ENCODE peak calls at places on chromosomes 7 and 10, in ten cellular contexts. X is HCT116, I is heart left ventricle, M is ovary, Z is prostate gland, Y is upper lobe of right lung, N is heart right ventricle, K is tibial artery, P is psoas muscle, J is IMR-90. O is an unnamed sample. For H3K4me1 and H3K9me3, the result is how much of the 10 kb centered on the place peaks cover.

GRCh38 chr10:92847185-92847864 is 995 bp upstream of the EXOC6 start:
- DNase-seq in X (no peak), I (no peak), M (no peak), Z (no peak), Y (no peak), N (no peak), K (no peak), P (no peak), J (peak), O (no peak)

GRCh38 chr10:92826061-92826460 is 22.3 kb upstream of the EXOC6 start:
- DNase-seq in X (no peak), I (no peak), M (no peak), Z (no peak), Y (no peak), N (no peak), K (no peak), P (no peak), J (no peak), O (no peak)

GRCh38 chr7:154568346-154568745 is 434.6 kb downstream of the PAXIP1 start:
- DNase-seq in X (no peak), I (no peak), M (no peak), Z (no peak), Y (no peak), N (no peak), K (no peak), P (no peak), J (no peak), O (no peak)

GRCh38 chr7:22694597-22695207 is 32.3 kb upstream of the IL6 start:
- DNase-seq in X (no peak), I (no peak), M (no peak), Z (no peak), Y (no peak), N (no peak), K (no peak), P (no peak), J (no peak), O (no peak)

GRCh38 chr7:26918241-26918640 is 53.9 kb upstream of the SKAP2 start:
- DNase-seq in X (no peak), I (no peak), M (no peak), Z (no peak), Y (no peak), N (no peak), K (no peak), P (no peak), J (no peak), O (no peak)

GRCh38 chr10:94194256-94194655 is 168.5 kb downstream of the NOC3L start:
- DNase-seq in X (no peak), I (no peak), M (no peak), Z (no peak), Y (no peak), N (no peak), K (no peak), P (no peak), J (peak), O (no peak)

GRCh38 chr7:137816696-137817320 is 30.0 kb downstream of the DGKI start:
- DNase-seq in X (no peak), I (no peak), M (no peak), Z (no peak), Y (no peak), N (no peak), K (no peak), P (no peak), J (no peak), O (no peak)

GRCh38 chr7:24828871-24829661 is 71.8 kb upstream of the GSDME start:
- DNase-seq in X (no peak), I (no peak), M (no peak), Z (no peak), Y (no peak), N (no peak), K (no peak), P (no peak), J (no peak), O (no peak)

GRCh38 chr7:156999611-157000046 is 10.8 kb downstream of the MNX1 start:
- DNase-seq in X (no peak), I (no peak), M (no peak), Z (no peak), Y (peak), N (no peak), K (peak), P (no peak), J (no peak), O (no peak)

GRCh38 chr7:49892473-49892872 is 119.0 kb downstream of the VWC2 start:
- DNase-seq in X (no peak), I (no peak), M (no peak), Z (no peak), Y (no peak), N (no peak), K (no peak), P (no peak), J (no peak), O (no peak)

GRCh38 chr7:111137296-111138195 is 46.6 kb downstream of the LRRN3 start:
- DNase-seq in X (no peak), I (no peak), M (no peak), Z (no peak), Y (peak), N (no peak), K (peak), P (no peak), J (peak), O (no peak)

GRCh38 chr10:71582506-71582905 is 137.1 kb downstream of the C10orf105 start:
- DNase-seq in X (no peak), I (no peak), M (no peak), Z (no peak), Y (no peak), N (no peak), K (no peak), P (no peak), J (no peak), O (no peak)

GRCh38 chr10:132591166-132591971 is 53.8 kb downstream of the INPP5A start:
- DNase-seq in X (no peak), I (peak), M (no peak), Z (peak), Y (no peak), N (peak), K (peak), P (peak), J (peak), O (peak)

GRCh38 chr10:132446661-132447445 is 49.9 kb downstream of the PWWP2B start:
- DNase-seq in X (peak), I (no peak), M (no peak), Z (peak), Y (peak), N (no peak), K (no peak), P (no peak), J (peak), O (no peak)

GRCh38 chr7:79893991-79894390 is 240.6 kb upstream of the GNAI1 start:
- DNase-seq in X (no peak), I (no peak), M (no peak), Z (no peak), Y (no peak), N (no peak), K (no peak), P (no peak), J (peak), O (no peak)

GRCh38 chr7:55072251-55072650 is 53.4 kb downstream of the EGFR start:
- DNase-seq in X (no peak), I (no peak), M (no peak), Z (no peak), Y (no peak), N (no peak), K (no peak), P (no peak), J (no peak), O (no peak)

GRCh38 chr10:73716251-73716650 is 18.3 kb upstream of the AGAP5 start:
- DNase-seq in X (no peak), I (no peak), M (no peak), Z (no peak), Y (no peak), N (no peak), K (no peak), P (no peak), J (no peak), O (no peak)

GRCh38 chr7:20839196-20839735 is 52.6 kb upstream of the SP8 start:
- DNase-seq in X (no peak), I (no peak), M (no peak), Z (no peak), Y (no peak), N (no peak), K (no peak), P (no peak), J (no peak), O (no peak)

GRCh38 chr7:116969371-116969902 is 16.1 kb downstream of the ST7 start:
- DNase-seq in X (no peak), I (no peak), M (no peak), Z (no peak), Y (no peak), N (no peak), K (no peak), P (no peak), J (no peak), O (no peak)

GRCh38 chr7:46939089-46939488 is 642.8 kb downstream of the TNS3 start:
- DNase-seq in X (no peak), I (no peak), M (no peak), Z (no peak), Y (no peak), N (no peak), K (no peak), P (no peak), J (no peak), O (no peak)

GRCh38 chr10:32182476-32182875 is 126.3 kb upstream of the KIF5B start:
- DNase-seq in X (no peak), I (no peak), M (no peak), Z (no peak), Y (no peak), N (no peak), K (no peak), P (no peak), J (no peak), O (no peak)

GRCh38 chr7:51647931-51648351 is 331.3 kb upstream of the COBL start:
- DNase-seq in X (no peak), I (no peak), M (peak), Z (peak), Y (no peak), N (no peak), K (no peak), P (no peak), J (no peak), O (no peak)

GRCh38 chr7:42691030-42691639 is 220.7 kb downstream of the C7orf25 start:
- DNase-seq in X (peak), I (no peak), M (no peak), Z (peak), Y (no peak), N (no peak), K (no peak), P (no peak), J (peak), O (no peak)

GRCh38 chr7:6392712-6393666 is 54.8 kb downstream of the DAGLB start:
- DNase-seq in X (peak), I (peak), M (peak), Z (peak), Y (peak), N (peak), K (no peak), P (peak), J (peak), O (peak)

GRCh38 chr7:66837007-66837406 is 84.0 kb upstream of the TMEM248 start:
- DNase-seq in X (peak), I (no peak), M (no peak), Z (no peak), Y (peak), N (no peak), K (no peak), P (no peak), J (peak), O (no peak)

GRCh38 chr10:107215681-107216080 is 51.2 kb upstream of the SORCS1 start:
- DNase-seq in X (no peak), I (no peak), M (no peak), Z (no peak), Y (no peak), N (no peak), K (no peak), P (no peak), J (no peak), O (no peak)

GRCh38 chr10:127971101-127971946 is 64.4 kb downstream of the PTPRE start:
- DNase-seq in X (no peak), I (no peak), M (no peak), Z (no peak), Y (no peak), N (no peak), K (no peak), P (no peak), J (no peak), O (no peak)

GRCh38 chr10:8138471-8138870 is 84.0 kb downstream of the GATA3 start:
- DNase-seq in X (no peak), I (no peak), M (no peak), Z (no peak), Y (no peak), N (no peak), K (no peak), P (no peak), J (peak), O (no peak)

GRCh38 chr10:11907914-11908313 is 84.8 kb downstream of the PROSER2 start:
- DNase-seq in X (no peak), I (no peak), M (no peak), Z (no peak), Y (no peak), N (no peak), K (peak), P (no peak), J (no peak), O (no peak)

GRCh38 chr10:45419673-45420020 is 45.6 kb downstream of the ALOX5 start:
- DNase-seq in X (no peak), I (peak), M (no peak), Z (no peak), Y (no peak), N (peak), K (no peak), P (no peak), J (no peak), O (no peak)

GRCh38 chr7:139721417-139721816 is 56.4 kb downstream of the HIPK2 start:
- DNase-seq in X (no peak), I (no peak), M (no peak), Z (no peak), Y (no peak), N (no peak), K (peak), P (no peak), J (no peak), O (no peak)

GRCh38 chr10:43267811-43268210 is 946 bp upstream of the RASGEF1A start:
- DNase-seq in X (no peak), I (no peak), M (no peak), Z (no peak), Y (no peak), N (no peak), K (no peak), P (no peak), J (no peak), O (no peak)

GRCh38 chr10:29746080-29746797 is 111.5 kb upstream of the SVIL start:
- DNase-seq in X (no peak), I (no peak), M (no peak), Z (no peak), Y (no peak), N (no peak), K (no peak), P (no peak), J (peak), O (no peak)

GRCh38 chr7:68929712-68930395 is 668.4 kb upstream of the AUTS2 start:
- DNase-seq in X (no peak), I (no peak), M (no peak), Z (no peak), Y (no peak), N (no peak), K (no peak), P (peak), J (peak), O (no peak)

GRCh38 chr10:128064615-128065580 is 61.3 kb downstream of the MKI67 start:
- DNase-seq in X (no peak), I (peak), M (no peak), Z (no peak), Y (peak), N (peak), K (peak), P (peak), J (peak), O (peak)

GRCh38 chr7:108094933-108095710 is 35.0 kb downstream of the LAMB4 start:
- DNase-seq in X (no peak), I (peak), M (no peak), Z (peak), Y (no peak), N (no peak), K (no peak), P (no peak), J (peak), O (no peak)

GRCh38 chr10:4329237-4329636 is 496.8 kb upstream of the AKR1E2 start:
- DNase-seq in X (no peak), I (no peak), M (no peak), Z (no peak), Y (no peak), N (no peak), K (no peak), P (no peak), J (no peak), O (no peak)

GRCh38 chr7:130303551-130303950 is 10.6 kb downstream of the CPA4 start:
- DNase-seq in X (no peak), I (no peak), M (no peak), Z (no peak), Y (no peak), N (no peak), K (no peak), P (no peak), J (no peak), O (no peak)

GRCh38 chr10:63252095-63252762 is 119.1 kb downstream of the NRBF2 start:
- DNase-seq in X (no peak), I (no peak), M (no peak), Z (no peak), Y (no peak), N (no peak), K (no peak), P (no peak), J (no peak), O (no peak)
- H3K4me1 ChIP-seq in X (under half), I (under half), M (under half), Z (under half), Y (under half), N (under half), K (under half), P (half or more), J (under half), O (half or more)

DNA sequence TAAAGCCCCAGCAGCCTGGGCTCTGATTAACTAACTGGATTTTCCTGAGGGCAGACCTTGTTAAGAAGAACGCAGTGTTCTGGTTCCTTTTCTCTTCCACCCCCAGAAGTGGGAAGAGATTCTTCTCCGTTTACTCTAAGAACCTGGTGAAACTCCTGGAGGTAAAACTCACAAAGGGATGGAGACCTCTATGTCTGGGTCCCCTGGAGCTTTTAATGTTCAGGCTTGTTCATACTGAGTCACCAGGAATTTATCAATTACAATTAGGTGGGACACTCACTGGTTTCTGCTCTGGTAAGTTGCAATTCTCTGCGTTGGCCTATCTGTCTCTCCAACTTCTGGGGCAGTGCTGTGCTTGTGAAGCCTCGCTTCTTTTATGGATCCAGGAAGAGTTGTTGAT is 73.3 kb upstream of the CACNB2 start:
- DNase-seq in X (no peak), I (no peak), M (no peak), Z (no peak), Y (no peak), N (no peak), K (no peak), P (no peak), J (no peak), O (no peak)
- TF ChIP-seq CTCF in X (no peak), I (no peak), M (no peak), Z (no peak), Y (no peak), N (no peak), K (no peak), P (no peak), J (no peak), O (no peak)

GRCh38 chr7:159026271-159027047 is 118.2 kb downstream of the VIPR2 start:
- DNase-seq in X (no peak), I (peak), M (no peak), Z (no peak), Y (no peak), N (no peak), K (peak), P (no peak), J (no peak), O (no peak)

GRCh38 chr7:159025161-159025779 is 119.4 kb downstream of the VIPR2 start:
- DNase-seq in X (no peak), I (no peak), M (no peak), Z (no peak), Y (peak), N (no peak), K (peak), P (no peak), J (no peak), O (no peak)

GRCh38 chr7:159027803-159028455 is 116.7 kb downstream of the VIPR2 start:
- DNase-seq in X (no peak), I (no peak), M (peak), Z (peak), Y (peak), N (no peak), K (peak), P (no peak), J (no peak), O (no peak)

GRCh38 chr7:159028456-159029401 is 115.9 kb downstream of the VIPR2 start:
- DNase-seq in X (no peak), I (peak), M (peak), Z (peak), Y (no peak), N (no peak), K (peak), P (no peak), J (no peak), O (no peak)

GRCh38 chr7:159027091-159027802 is 117.4 kb downstream of the VIPR2 start:
- DNase-seq in X (no peak), I (no peak), M (peak), Z (no peak), Y (no peak), N (no peak), K (peak), P (no peak), J (no peak), O (no peak)
- H3K9me3 ChIP-seq in X (under half), I (under half), M (under half), Z (under half), Y (under half), N (under half), K (under half), P (under half), J (under half), O (under half)

GRCh38 chr7:1055491-1056005 is 11.2 kb downstream of the GPR146 start:
- DNase-seq in X (no peak), I (no peak), M (no peak), Z (no peak), Y (no peak), N (no peak), K (no peak), P (no peak), J (no peak), O (no peak)

GRCh38 chr7:1053816-1054370 is 9.5 kb downstream of the GPR146 start:
- DNase-seq in X (no peak), I (no peak), M (no peak), Z (no peak), Y (no peak), N (no peak), K (no peak), P (no peak), J (no peak), O (no peak)

GRCh38 chr7:1056006-1056784 is 11.8 kb downstream of the GPR146 start:
- DNase-seq in X (no peak), I (peak), M (no peak), Z (no peak), Y (peak), N (no peak), K (no peak), P (no peak), J (no peak), O (peak)

GRCh38 chr7:1054438-1055083 is 10.2 kb downstream of the GPR146 start:
- DNase-seq in X (no peak), I (peak), M (peak), Z (no peak), Y (peak), N (no peak), K (no peak), P (no peak), J (no peak), O (peak)

DNA sequence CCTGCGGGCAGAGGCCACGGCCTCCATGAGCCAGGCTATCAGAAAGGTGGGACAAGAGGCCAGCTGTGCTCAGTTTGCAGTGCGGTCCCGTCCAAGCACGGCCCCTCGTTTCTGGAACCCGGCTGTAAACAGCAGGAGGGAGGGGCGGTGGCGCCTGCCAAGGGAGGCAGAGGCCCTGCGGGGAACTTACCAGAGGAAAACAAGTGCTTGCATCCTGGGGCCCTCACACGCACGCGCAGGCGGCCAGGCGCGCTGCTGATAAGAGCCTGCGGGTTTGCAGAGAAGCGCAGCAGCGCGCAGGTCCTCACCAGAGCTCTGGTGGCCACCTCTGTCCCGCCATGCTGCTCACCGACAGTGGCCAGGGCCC is 10.7 kb downstream of the GPR146 start:
- DNase-seq in X (no peak), I (peak), M (peak), Z (peak), Y (peak), N (peak), K (peak), P (peak), J (peak), O (peak)
- H3K4me1 ChIP-seq in X (under half), I (half or more), M (under half), Z (under half), Y (half or more), N (half or more), K (under half), P (half or more), J (under half), O (half or more)

GRCh38 chr7:2555121-2556052 is at the start of gene BRAT1:
- DNase-seq in X (peak), I (peak), M (peak), Z (peak), Y (peak), N (peak), K (peak), P (peak), J (peak), O (peak)
- TF ChIP-seq CTCF in X (peak), I (peak), M (peak), Z (no peak), Y (peak), N (peak), K (peak), P (peak), J (peak), O (peak)

GRCh38 chr10:1530871-1531517 is 206.3 kb downstream of the ADARB2 start:
- DNase-seq in X (no peak), I (no peak), M (no peak), Z (no peak), Y (peak), N (no peak), K (peak), P (no peak), J (no peak), O (no peak)
- H3K9me3 ChIP-seq in X (under half), I (under half), M (under half), Z (under half), Y (under half), N (under half), K (under half), P (under half), J (half or more), O (under half)

DNA sequence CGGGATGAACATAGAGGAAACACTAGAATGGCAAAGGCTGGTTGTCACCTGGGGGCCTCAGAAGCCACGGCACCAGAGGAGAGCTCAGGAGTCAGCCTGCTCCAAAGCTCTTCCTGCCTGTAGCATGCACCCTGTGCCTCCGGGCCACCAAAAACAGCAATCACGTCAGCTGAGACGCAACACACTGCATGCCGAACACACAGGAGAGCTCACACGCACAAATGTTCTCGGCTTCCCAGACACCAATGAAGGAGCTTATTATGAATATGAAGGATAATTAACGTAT is 14.9 kb downstream of the IL2RA start:
- DNase-seq in X (no peak), I (peak), M (no peak), Z (no peak), Y (no peak), N (no peak), K (peak), P (no peak), J (no peak), O (no peak)
- H3K4me1 ChIP-seq in X (under half), I (under half), M (under half), Z (under half), Y (under half), N (under half), K (under half), P (under half), J (under half), O (under half)

O was measured in left ventricle myocardium inferior.